ENCODE peak calls at places on chromosomes 16 and 17, in eight cellular contexts. A is central memory CD4-positive, alpha-beta T cell; K is activated CD4-positive, alpha-beta T cell treated with anti-CD3 and anti-CD28 coated beads for 24 hours; L is psoas muscle; I is left cardiac atrium; M is retina; H is iris pigment epithelial cell; F is NCI-H1436. X is an unnamed sample.

GRCh38 chr17:74373838-74374606 is 6.7 kb downstream of the GPR142 start:
- DNase-seq in F (peak), M (peak), L (no peak), A (no peak), H (no peak), K (no peak), I (no peak), X (no peak)

GRCh38 chr17:14321476-14321949 is 20.6 kb downstream of the HS3ST3B1 start:
- DNase-seq in I (no peak), L (no peak), H (peak), F (no peak), K (no peak), A (no peak), M (no peak), X (no peak)

GRCh38 chr16:66961065-66961744 is at the start of gene CES3:
- DNase-seq in A (peak), F (peak), K (peak), L (peak), I (peak), H (peak), M (peak), X (peak)

GRCh38 chr17:43854498-43854897 is 7.5 kb downstream of the CD300LG start:
- DNase-seq in I (no peak), L (no peak), H (no peak), A (no peak), K (no peak), F (no peak), M (no peak), X (no peak)

GRCh38 chr17:34167359-34167758 is 87.7 kb upstream of the CCL2 start:
- DNase-seq in L (no peak), A (no peak), H (peak), F (no peak), I (no peak), M (no peak), K (no peak), X (no peak)

GRCh38 chr16:3190949-3191353 is 2.9 kb downstream of the OR1F1 start:
- DNase-seq in L (no peak), F (no peak), H (no peak), M (peak), K (no peak), A (peak), I (no peak), X (no peak)

GRCh38 chr17:73956595-73957465 is 246.6 kb upstream of the RPL38 start:
- DNase-seq in H (no peak), F (peak), I (peak), L (no peak), A (peak), K (peak), M (peak), X (peak)

GRCh38 chr17:19411641-19412040 is 609 bp downstream of the RNF112 start:
- DNase-seq in L (no peak), I (no peak), A (no peak), M (peak), F (no peak), H (no peak), K (no peak), X (no peak)

GRCh38 chr17:77727216-77727615 is 231.3 kb upstream of the TNRC6C start:
- DNase-seq in L (no peak), F (no peak), A (no peak), M (no peak), H (no peak), I (no peak), K (no peak), X (no peak)

GRCh38 chr17:53168413-53168812 is 654.3 kb upstream of the KIF2B start:
- DNase-seq in I (no peak), M (no peak), F (no peak), K (no peak), H (no peak), A (no peak), L (no peak), X (no peak)